ENCODE peak calls at places on chromosomes 4 and X, in five cellular contexts. U is K562, Z is HepG2, P is GM12878, N is H1. S is an unnamed sample. For H3K36me3, the result is how much of the 10 kb centered on the place peaks cover.

GRCh38 chr4:145709843-145710242 is 29.9 kb downstream of the C4orf51 start:
- DNase-seq in U (no peak), Z (no peak), P (no peak), N (no peak), S (no peak)

GRCh38 chr4:82525287-82525898 is 36.4 kb downstream of the TMEM150C start:
- DNase-seq in U (no peak), Z (no peak), P (no peak), N (no peak), S (no peak)

GRCh38 chr4:177460460-177460859 is 18.2 kb upstream of the AGA start:
- DNase-seq in U (no peak), Z (no peak), P (no peak), N (no peak), S (no peak)

GRCh38 chr4:181685461-181685860 is 557.7 kb upstream of the TENM3 start:
- DNase-seq in U (no peak), Z (no peak), P (no peak), N (no peak), S (no peak)

GRCh38 chr4:78061939-78062603 is 4.9 kb downstream of the FRAS1 start:
- DNase-seq in U (no peak), Z (no peak), P (no peak), N (no peak), S (no peak)

GRCh38 chrX:65644621-65645287 is 22.7 kb upstream of the MSN start:
- DNase-seq in U (peak), Z (no peak), P (no peak), N (no peak), S (peak)

GRCh38 chr4:185312699-185313098 is 83.0 kb downstream of the LRP2BP start:
- DNase-seq in U (no peak), Z (no peak), P (no peak), N (no peak), S (no peak)

GRCh38 chrX:56803849-56804681 is 75.0 kb downstream of the NBDY start:
- DNase-seq in U (no peak), Z (no peak), P (no peak), N (no peak), S (no peak)

GRCh38 chr4:177001271-177002175 is 208.8 kb upstream of the VEGFC start:
- DNase-seq in U (no peak), Z (no peak), P (no peak), N (no peak), S (no peak)

GRCh38 chrX:12372111-12372510 is 233.8 kb downstream of the FRMPD4 start:
- DNase-seq in U (no peak), Z (no peak), P (no peak), N (peak), S (no peak)

GRCh38 chr4:76811604-76812412 is 86.1 kb downstream of the SOWAHB start:
- DNase-seq in U (no peak), Z (no peak), P (no peak), N (no peak), S (no peak)

GRCh38 chr4:40536032-40536431 is 93.6 kb downstream of the RBM47 start:
- DNase-seq in U (no peak), Z (no peak), P (no peak), N (no peak), S (no peak)

GRCh38 chr4:41361831-41362646 is 105.3 kb downstream of the UCHL1 start:
- DNase-seq in U (no peak), Z (no peak), P (no peak), N (no peak), S (no peak)

GRCh38 chrX:54043084-54043483 is 1.2 kb downstream of the PHF8 start:
- DNase-seq in U (no peak), Z (no peak), P (no peak), N (no peak), S (no peak)

GRCh38 chrX:14932136-14932535 is 58.9 kb downstream of the MOSPD2 start:
- DNase-seq in U (no peak), Z (no peak), P (no peak), N (no peak), S (no peak)

GRCh38 chr4:106344324-106344970 is 24.1 kb downstream of the GIMD1 start:
- DNase-seq in U (no peak), Z (peak), P (no peak), N (no peak), S (no peak)

DNA sequence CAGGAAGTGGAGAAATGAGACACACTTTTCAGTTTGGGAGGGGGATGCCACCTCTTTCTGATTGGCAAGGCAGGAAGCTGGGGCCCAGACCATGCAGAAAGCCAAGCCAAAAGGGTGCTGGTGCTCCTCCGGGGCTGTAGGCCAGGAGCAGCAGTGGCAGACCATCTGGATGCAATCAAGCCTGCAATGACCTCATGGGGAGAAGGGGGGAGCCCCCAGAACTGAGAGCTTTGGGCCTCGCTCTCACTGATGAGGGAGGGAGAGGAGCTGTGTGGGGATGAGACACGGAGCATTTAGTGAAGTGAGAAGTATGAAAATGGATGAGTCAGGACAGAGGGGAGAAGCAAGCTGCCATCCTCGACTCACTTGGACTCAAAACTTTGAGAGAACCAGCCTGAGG is 141.2 kb upstream of the NALF2 start:
- DNase-seq in U (no peak), Z (no peak), P (no peak), N (no peak), S (no peak)
- TF ChIP-seq CEBPB in U (no peak), Z (no peak), P (no peak), N (no peak), S (no peak)

GRCh38 chrX:134144231-134144630 is 92.8 kb upstream of the CCDC160 start:
- DNase-seq in U (peak), Z (peak), P (no peak), N (no peak), S (peak)
- TF ChIP-seq EZH2 in U (no peak), Z (no peak), P (no peak), N (no peak), S (no peak)

GRCh38 chr4:186607490-186607889 is 52.1 kb upstream of the MTNR1A start:
- DNase-seq in U (no peak), Z (no peak), P (no peak), N (no peak), S (no peak)

GRCh38 chr4:186606593-186606992 is 51.2 kb upstream of the MTNR1A start:
- DNase-seq in U (no peak), Z (no peak), P (no peak), N (no peak), S (no peak)

GRCh38 chr4:186602978-186603377 is 47.6 kb upstream of the MTNR1A start:
- DNase-seq in U (no peak), Z (no peak), P (no peak), N (no peak), S (no peak)

GRCh38 chr4:186605261-186605865 is 50.0 kb upstream of the MTNR1A start:
- DNase-seq in U (no peak), Z (no peak), P (no peak), N (no peak), S (no peak)

GRCh38 chr4:186604124-186604627 is 48.8 kb upstream of the MTNR1A start:
- DNase-seq in U (no peak), Z (peak), P (no peak), N (no peak), S (no peak)
- H3K36me3 ChIP-seq in U (under half), Z (under half), P (under half), N (half or more), S (half or more)

GRCh38 chrX:10233173-10233572 is 76.4 kb downstream of the CLCN4 start:
- DNase-seq in U (no peak), Z (no peak), P (no peak), N (no peak), S (no peak)
- TF ChIP-seq CEBPB in U (no peak), Z (no peak), P (no peak), N (no peak), S (no peak)

GRCh38 chr4:148964456-148964855 is 522.2 kb upstream of the NR3C2 start:
- DNase-seq in U (no peak), Z (no peak), P (no peak), N (no peak), S (no peak)

GRCh38 chr4:148962539-148963290 is 520.5 kb upstream of the NR3C2 start:
- DNase-seq in U (no peak), Z (no peak), P (no peak), N (no peak), S (no peak)

GRCh38 chr4:148961526-148961925 is 519.3 kb upstream of the NR3C2 start:
- DNase-seq in U (no peak), Z (no peak), P (no peak), N (no peak), S (no peak)

GRCh38 chr4:148965080-148965479 is 522.9 kb upstream of the NR3C2 start:
- DNase-seq in U (no peak), Z (no peak), P (no peak), N (no peak), S (no peak)
- TF ChIP-seq EZH2 in U (no peak), Z (no peak), P (no peak), N (no peak), S (no peak)